ENCODE peak calls at places on chromosome X, in four cellular contexts. L is NB4, F is fibroblast of mammary gland, E is A549. B is an unnamed sample.
A peak's percentile ranks its signal among the peaks of the same experiment; 100 is the strongest.

GRCh38 chrX:68808686-68809357 is 20.0 kb upstream of the EFNB1 start:
- DNase-seq in L (peak; percentile 33), F (peak; percentile 45), E (peak; percentile 18), B (no peak)

GRCh38 chrX:106007815-106008214 is 30.7 kb downstream of the SERPINA7 start:
- DNase-seq in L (no peak), F (no peak), E (no peak), B (no peak)

GRCh38 chrX:136168929-136169735 is 21.8 kb downstream of the FHL1 start:
- DNase-seq in L (no peak), F (peak; percentile 94), E (no peak), B (peak; percentile 95)

GRCh38 chrX:132622130-132622529 is 133.3 kb upstream of the MBNL3 start:
- DNase-seq in L (peak; percentile 51), F (peak; percentile 53), E (no peak), B (peak; percentile 50)

GRCh38 chrX:45449982-45450381 is 249.3 kb upstream of the DIPK2B start:
- DNase-seq in L (no peak), F (no peak), E (no peak), B (peak; percentile 6)

GRCh38 chrX:100636321-100636991 is at the start of gene TSPAN6:
- DNase-seq in L (peak; percentile 1), F (peak; percentile 86), E (peak; percentile 91), B (peak; percentile 90)

GRCh38 chrX:27890611-27891010 is 82.8 kb downstream of the MAGEB10 start:
- DNase-seq in L (no peak), F (peak; percentile 49), E (peak; percentile 53), B (peak; percentile 37)

GRCh38 chrX:68838571-68838910 is 9.7 kb downstream of the EFNB1 start:
- DNase-seq in L (no peak), F (no peak), E (no peak), B (no peak)

GRCh38 chrX:69153060-69153730 is 12.1 kb downstream of the PJA1 start:
- DNase-seq in L (peak; percentile 37), F (peak; percentile 23), E (no peak), B (peak; percentile 85)

GRCh38 chrX:113512700-113513395 is 672.2 kb upstream of the AMOT start:
- DNase-seq in L (no peak), F (peak; percentile 86), E (peak; percentile 1), B (peak; percentile 67)

GRCh38 chrX:40155617-40156471 is 58.1 kb upstream of the BCOR start:
- DNase-seq in L (no peak), F (no peak), E (peak; percentile 43), B (no peak)

GRCh38 chrX:3697220-3697684 is 16.2 kb downstream of the PRKX start:
- DNase-seq in L (peak; percentile 30), F (no peak), E (no peak), B (no peak)

GRCh38 chrX:21153503-21153902 is 220.7 kb upstream of the CNKSR2 start:
- DNase-seq in L (no peak), F (peak; percentile 55), E (peak; percentile 10), B (peak; percentile 51)

GRCh38 chrX:46722742-46723568 is 36.0 kb downstream of the SLC9A7 start:
- DNase-seq in L (no peak), F (peak; percentile 35), E (no peak), B (no peak)

GRCh38 chrX:40108084-40108958 is 10.6 kb upstream of the BCOR start:
- DNase-seq in L (no peak), F (peak; percentile 52), E (peak; percentile 88), B (no peak)

DNA sequence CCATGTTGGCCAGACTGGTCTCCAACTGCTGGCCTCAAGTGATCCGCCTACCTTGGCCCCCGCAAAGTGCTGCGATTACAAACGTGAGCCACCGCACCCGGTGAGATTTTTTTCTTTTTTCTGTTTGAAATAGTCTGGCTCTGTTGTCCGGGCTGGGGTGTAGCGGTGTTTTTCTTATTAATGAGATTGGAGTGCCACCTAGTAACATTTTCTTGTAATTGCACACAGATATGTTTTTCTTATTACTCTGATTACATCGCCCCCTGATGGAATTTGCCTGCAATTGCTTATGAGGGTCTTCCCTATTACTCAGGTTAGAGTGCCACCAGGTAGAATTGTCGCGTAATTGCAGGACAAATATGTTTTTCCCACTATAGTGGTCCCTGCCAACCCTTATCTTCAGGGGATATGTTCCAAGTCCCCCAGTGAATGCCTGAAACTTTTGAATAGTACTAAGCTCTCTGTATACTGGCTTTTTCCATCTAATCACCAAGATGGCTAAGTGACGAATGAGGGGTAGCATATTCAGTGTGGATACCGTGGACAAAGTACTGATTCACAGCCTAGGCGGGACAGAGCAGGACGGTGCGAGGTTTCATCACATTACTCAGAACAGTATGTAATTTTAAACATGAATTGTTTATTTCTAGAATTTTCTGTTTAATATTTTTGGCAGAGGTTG is 8.6 kb upstream of the PDHA1 start:
- DNase-seq in L (peak; percentile 82), F (peak; percentile 50), E (peak; percentile 89), B (peak; percentile 31)
- TF ChIP-seq CTCF in L (peak; percentile 72), F (peak; percentile 39), E (peak; percentile 80), B (peak; percentile 47)

GRCh38 chrX:134603806-134604700 is 54.2 kb downstream of the PLAC1 start:
- DNase-seq in L (no peak), F (peak; percentile 95), E (peak; percentile 79), B (peak; percentile 84)
- TF ChIP-seq CTCF in L (no peak), F (peak; percentile 44), E (no peak), B (peak; percentile 23)

GRCh38 chrX:10078266-10078665 is 78.5 kb upstream of the CLCN4 start:
- DNase-seq in L (no peak), F (no peak), E (no peak), B (no peak)

GRCh38 chrX:10076765-10077164 is 80.0 kb upstream of the CLCN4 start:
- DNase-seq in L (no peak), F (no peak), E (no peak), B (no peak)

GRCh38 chrX:10083809-10084208 is 73.0 kb upstream of the CLCN4 start:
- DNase-seq in L (no peak), F (no peak), E (no peak), B (no peak)

GRCh38 chrX:10077425-10078188 is 79.2 kb upstream of the CLCN4 start:
- DNase-seq in L (no peak), F (peak; percentile 54), E (no peak), B (peak; percentile 29)

GRCh38 chrX:10079155-10079711 is 77.5 kb upstream of the CLCN4 start:
- DNase-seq in L (no peak), F (no peak), E (no peak), B (peak; percentile 18)
- TF ChIP-seq CTCF in L (no peak), F (no peak), E (no peak), B (no peak)

GRCh38 chrX:17805120-17805519 is 56.0 kb downstream of the RAI2 start:
- DNase-seq in L (peak; percentile 0), F (no peak), E (no peak), B (no peak)
- TF ChIP-seq CTCF in L (no peak), F (peak; percentile 18), E (no peak), B (no peak)

GRCh38 chrX:101803451-101803850 is 128.4 kb downstream of the ZMAT1 start:
- DNase-seq in L (no peak), F (peak; percentile 27), E (peak; percentile 3), B (peak; percentile 2)
- TF ChIP-seq CTCF in L (peak; percentile 15), F (peak; percentile 54), E (peak; percentile 27), B (peak; percentile 40)

DNA sequence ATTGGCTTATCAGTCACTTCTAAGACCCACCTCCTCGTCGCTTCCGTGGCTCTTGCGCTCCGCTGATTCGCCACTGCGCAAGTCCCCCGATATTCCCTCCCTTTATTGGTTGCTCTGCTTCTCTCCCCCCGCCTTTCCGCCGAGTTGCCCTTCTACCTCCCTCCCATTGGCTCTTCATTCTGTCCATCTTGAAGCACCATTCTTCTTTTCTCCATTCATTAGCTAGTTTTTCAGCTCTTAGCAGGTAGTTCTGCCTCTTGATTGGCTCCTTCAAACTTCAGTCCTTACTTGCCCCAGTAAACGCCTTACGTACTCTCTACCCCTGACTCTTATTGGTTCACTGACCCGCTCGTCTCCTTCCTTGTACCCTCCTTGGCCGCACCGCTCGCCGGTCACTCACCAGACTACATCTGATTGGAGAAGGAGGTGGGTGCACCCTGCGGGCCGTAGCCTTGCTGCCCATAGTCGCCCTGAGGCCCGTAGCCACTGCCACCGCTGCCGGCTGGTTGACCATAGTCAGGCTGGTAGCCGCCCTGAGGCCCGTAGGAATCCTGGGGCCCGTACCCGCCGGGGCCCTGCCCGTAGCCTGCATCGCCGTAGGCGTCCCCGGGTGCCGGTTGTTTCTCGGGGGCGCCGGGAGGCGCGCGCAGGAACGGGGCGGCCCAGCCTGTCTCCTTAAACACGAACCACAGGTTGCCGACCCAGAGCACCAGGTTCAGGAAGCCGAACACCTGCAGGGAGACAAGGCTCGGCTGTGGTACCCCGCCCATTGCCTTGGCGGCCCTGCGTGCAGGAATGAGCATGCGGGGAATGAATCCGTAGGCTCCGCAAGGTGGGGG is 5.1 kb upstream of the PRICKLE3 start:
- DNase-seq in L (peak; percentile 99), F (peak; percentile 99), E (peak; percentile 100), B (peak; percentile 99)
- TF ChIP-seq CTCF in L (no peak), F (no peak), E (no peak), B (no peak)

DNA sequence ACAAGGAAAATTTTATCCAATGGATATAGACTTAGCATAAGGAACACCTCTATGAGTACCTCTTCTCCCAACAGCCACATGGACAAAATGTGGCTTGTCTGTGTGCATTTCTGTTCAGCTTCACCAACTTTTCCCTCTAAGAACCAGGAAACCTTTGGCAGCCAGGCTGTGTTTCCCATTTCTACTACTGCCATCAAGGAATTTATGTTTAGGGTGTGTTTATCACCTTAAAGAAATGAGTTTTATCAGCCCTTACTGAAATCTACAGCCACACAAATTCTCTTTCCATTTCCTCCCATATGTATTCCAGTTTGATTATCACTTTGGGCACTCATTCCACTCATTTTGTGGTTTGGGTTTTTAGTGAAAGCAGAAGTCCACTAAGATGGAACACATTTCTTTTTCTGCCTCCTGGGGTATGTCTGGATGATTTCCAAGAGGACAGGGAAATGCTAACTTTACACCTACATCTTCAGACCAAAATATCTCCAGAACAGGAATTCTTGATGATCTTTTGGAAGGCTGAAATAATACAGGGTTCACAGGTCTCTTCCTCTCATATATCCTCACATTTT is 82.6 kb upstream of the MAOA start:
- DNase-seq in L (no peak), F (no peak), E (no peak), B (no peak)
- TF ChIP-seq CTCF in L (no peak), F (no peak), E (no peak), B (no peak)

DNA sequence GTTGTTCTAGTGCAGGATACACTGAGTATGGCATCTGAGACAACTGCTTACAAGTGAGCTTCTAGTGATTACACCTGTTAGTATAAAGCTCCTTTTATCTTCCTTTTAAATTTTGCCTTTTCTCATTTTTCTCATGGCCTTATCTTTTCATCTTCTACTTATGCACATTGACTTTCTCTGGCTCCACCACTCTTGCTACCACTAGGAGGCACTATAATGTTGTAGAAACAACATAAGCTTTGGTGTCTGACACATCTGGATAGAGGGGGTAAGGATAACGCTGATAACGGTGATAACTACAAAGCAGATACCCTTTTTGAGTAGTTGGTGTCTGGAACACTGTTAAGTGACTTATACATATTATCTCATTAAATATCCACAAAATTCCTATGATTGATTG is 187.4 kb upstream of the TEX13C start:
- DNase-seq in L (peak; percentile 48), F (peak; percentile 2), E (peak; percentile 37), B (no peak)
- TF ChIP-seq CTCF in L (peak; percentile 57), F (peak; percentile 38), E (peak; percentile 43), B (no peak)

DNA sequence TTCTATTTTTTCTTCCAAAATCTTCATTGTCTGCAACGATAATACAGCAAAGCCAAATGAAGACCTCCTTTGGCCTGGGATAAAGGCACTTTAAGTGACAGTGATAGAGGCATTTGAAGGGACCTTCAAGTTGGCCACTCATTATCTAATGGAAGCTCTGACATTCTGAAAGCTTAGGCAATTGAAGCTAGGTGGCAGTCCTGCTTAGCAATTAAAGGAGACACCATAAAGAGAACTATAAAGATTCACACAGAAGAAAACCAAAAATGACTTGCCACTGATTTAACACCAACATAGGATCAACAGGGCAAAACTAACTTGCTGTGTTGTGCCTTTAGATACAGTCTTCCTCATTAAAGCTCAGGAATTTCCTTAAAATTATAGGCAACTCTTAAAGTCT is 103.3 kb upstream of the TSPAN7 start:
- DNase-seq in L (peak; percentile 1), F (peak; percentile 3), E (peak; percentile 2), B (no peak)
- TF ChIP-seq CTCF in L (no peak), F (no peak), E (no peak), B (no peak)